ENCODE peak calls at places on chromosome 17, in seven cellular contexts. K is GM06990, Y is GM23248, G is upper lobe of right lung, O is T-helper 2 cell, L is GM20000, Z is uterus. B is an unnamed sample.
A peak's percentile ranks its signal among the peaks of the same experiment; 100 is the strongest.

GRCh38 chr17:36209575-36209974 is 1.3 kb upstream of the CCL4L2 start:
- DNase-seq in K (no peak), G (no peak), L (no peak), O (no peak), Y (no peak), Z (no peak), B (no peak)

GRCh38 chr17:7446669-7447068 is 1.8 kb downstream of the CHRNB1 start:
- DNase-seq in K (no peak), G (no peak), O (no peak), Z (no peak), Y (peak; percentile 22), L (no peak), B (no peak)

GRCh38 chr17:19002805-19003542 is 1.6 kb downstream of the FAM83G start:
- DNase-seq in K (no peak), Z (no peak), O (no peak), Y (peak; percentile 62), L (no peak), G (no peak), B (no peak)

GRCh38 chr17:1646199-1646875 is 805 bp upstream of the SCARF1 start:
- DNase-seq in K (no peak), Z (no peak), O (no peak), L (no peak), Y (no peak), G (no peak), B (no peak)

GRCh38 chr17:73268582-73269328 is 7.1 kb upstream of the CPSF4L start:
- DNase-seq in O (no peak), G (no peak), L (no peak), Z (no peak), Y (no peak), K (no peak), B (no peak)

GRCh38 chr17:49035470-49036269 is 38.5 kb downstream of the IGF2BP1 start:
- DNase-seq in Y (peak; percentile 75), Z (peak; percentile 35), O (no peak), L (peak; percentile 70), G (no peak), K (peak; percentile 50), B (no peak)

GRCh38 chr17:9677411-9677810 is 32.1 kb downstream of the USP43 start:
- DNase-seq in Z (no peak), K (no peak), G (no peak), L (no peak), Y (no peak), O (no peak), B (no peak)

GRCh38 chr17:45902892-45903346 is 8.6 kb downstream of the MAPT start:
- DNase-seq in Z (no peak), L (no peak), G (no peak), O (no peak), Y (peak; percentile 14), K (no peak), B (no peak)

GRCh38 chr17:68296217-68297140 is 5.2 kb downstream of the ARSG start:
- DNase-seq in Z (no peak), K (no peak), Y (peak; percentile 33), L (peak; percentile 4), G (no peak), O (peak; percentile 74), B (peak; percentile 71)

GRCh38 chr17:62573480-62574117 is 53.9 kb upstream of the MRC2 start:
- DNase-seq in O (no peak), Z (no peak), L (no peak), G (no peak), Y (no peak), K (no peak), B (no peak)

GRCh38 chr17:67947325-67947813 is 48.9 kb downstream of the C17orf58 start:
- DNase-seq in Z (no peak), G (no peak), O (no peak), K (no peak), Y (no peak), L (no peak), B (no peak)

GRCh38 chr17:7912927-7913524 is 3.1 kb downstream of the RNF227 start:
- DNase-seq in O (peak; percentile 52), Y (peak; percentile 80), K (no peak), G (no peak), Z (peak; percentile 63), L (peak; percentile 87), B (peak; percentile 49)

GRCh38 chr17:35056013-35056412 is 7.5 kb downstream of the RFFL start:
- DNase-seq in O (no peak), L (no peak), Y (no peak), K (no peak), G (no peak), Z (no peak), B (no peak)

GRCh38 chr17:67608691-67609090 is 109.0 kb upstream of the NOL11 start:
- DNase-seq in Z (no peak), G (no peak), O (no peak), L (no peak), K (no peak), Y (peak; percentile 85), B (no peak)

GRCh38 chr17:4934173-4934979 is 2.3 kb downstream of the GP1BA start:
- DNase-seq in G (peak; percentile 71), Z (no peak), K (peak; percentile 59), Y (peak; percentile 63), L (peak; percentile 67), O (peak; percentile 20), B (no peak)

GRCh38 chr17:55442953-55443683 is 21.5 kb upstream of the MMD start:
- DNase-seq in Y (no peak), Z (no peak), K (no peak), G (no peak), O (no peak), L (no peak), B (no peak)

GRCh38 chr17:13594310-13594709 is 7.4 kb downstream of the HS3ST3A1 start:
- DNase-seq in Y (peak; percentile 38), Z (no peak), G (no peak), O (no peak), L (no peak), K (no peak), B (no peak)

GRCh38 chr17:38601539-38602351 is 4.0 kb downstream of the SRCIN1 start:
- DNase-seq in Y (no peak), G (no peak), Z (no peak), O (no peak), K (no peak), L (no peak), B (no peak)

GRCh38 chr17:26818736-26819135 is 475.2 kb upstream of the WSB1 start:
- DNase-seq in L (no peak), Y (no peak), K (no peak), Z (no peak), G (no peak), O (no peak), B (no peak)

GRCh38 chr17:43356999-43357398 is 41.8 kb upstream of the ARL4D start:
- DNase-seq in O (no peak), G (no peak), Y (peak; percentile 93), Z (peak; percentile 57), L (no peak), K (no peak), B (no peak)

GRCh38 chr17:68427575-68427974 is 29.7 kb downstream of the WIPI1 start:
- DNase-seq in G (no peak), L (no peak), Z (no peak), K (no peak), Y (no peak), O (no peak), B (no peak)

GRCh38 chr17:72861811-72862210 is 230.7 kb downstream of the SLC39A11 start:
- DNase-seq in Y (no peak), L (no peak), Z (no peak), O (no peak), K (no peak), G (no peak), B (no peak)

GRCh38 chr17:73401911-73402310 is 90.1 kb upstream of the CDC42EP4 start:
- DNase-seq in G (no peak), K (no peak), L (no peak), O (no peak), Y (no peak), Z (no peak), B (peak; percentile 5)

GRCh38 chr17:35433075-35433894 is 985 bp upstream of the SLFN12 start:
- DNase-seq in K (peak; percentile 16), O (peak; percentile 20), Y (peak; percentile 98), Z (peak; percentile 88), G (peak; percentile 70), L (peak; percentile 33), B (peak; percentile 44)

GRCh38 chr17:79192503-79193500 is 118.2 kb downstream of the ENGASE start:
- DNase-seq in O (no peak), Y (peak; percentile 64), L (peak; percentile 67), Z (no peak), G (no peak), K (no peak), B (peak; percentile 6)

GRCh38 chr17:59521465-59522126 is 43.8 kb upstream of the DHX40 start:
- DNase-seq in L (peak; percentile 79), O (peak; percentile 12), Z (peak; percentile 19), Y (peak; percentile 71), G (no peak), K (peak; percentile 15), B (peak; percentile 42)